ENCODE peak calls at places on chromosomes 16 and 17, in four cellular contexts. S is pancreas, F is endodermal cell, H is gastrocnemius medialis. C is an unnamed sample.

GRCh38 chr16:11181242-11181888 is 74.6 kb downstream of the SOCS1 start:
- DNase-seq in S (no peak), F (no peak), H (no peak), C (no peak)

GRCh38 chr16:48003226-48003907 is 152.4 kb downstream of the ABCC12 start:
- DNase-seq in S (no peak), F (peak; percentile 74), H (no peak), C (no peak)

GRCh38 chr17:17591408-17592265 is at the start of gene PEMT:
- DNase-seq in S (peak; percentile 97), F (peak; percentile 99), H (peak; percentile 97), C (peak; percentile 99)

GRCh38 chr17:61309857-61310256 is 89.8 kb upstream of the TBX2 start:
- DNase-seq in S (no peak), F (peak; percentile 22), H (no peak), C (peak; percentile 72)

GRCh38 chr16:842061-842476 is 41.5 kb upstream of the GNG13 start:
- DNase-seq in S (no peak), F (no peak), H (no peak), C (no peak)

GRCh38 chr17:80888276-80889160 is 103.1 kb upstream of the CHMP6 start:
- DNase-seq in S (no peak), F (peak; percentile 39), H (no peak), C (no peak)

GRCh38 chr17:73657473-73658116 is 13.3 kb upstream of the SDK2 start:
- DNase-seq in S (peak; percentile 53), F (peak; percentile 98), H (no peak), C (no peak)

GRCh38 chr16:54062361-54063346 is 223.9 kb downstream of the IRX3 start:
- DNase-seq in S (no peak), F (peak; percentile 86), H (no peak), C (no peak)

GRCh38 chr16:85157813-85158701 is 45.8 kb upstream of the CIBAR2 start:
- DNase-seq in S (no peak), F (peak; percentile 93), H (no peak), C (no peak)

GRCh38 chr17:34369196-34369500 is 6.1 kb upstream of the CCL1 start:
- DNase-seq in S (no peak), F (no peak), H (no peak), C (no peak)

GRCh38 chr17:28475151-28475900 is 1.9 kb downstream of the SLC13A2 start:
- DNase-seq in S (no peak), F (no peak), H (no peak), C (no peak)

GRCh38 chr16:69049146-69049545 is 56.3 kb upstream of the HAS3 start:
- DNase-seq in S (no peak), F (no peak), H (no peak), C (peak; percentile 56)

GRCh38 chr16:84277244-84277823 is 17.3 kb upstream of the WFDC1 start:
- DNase-seq in S (peak; percentile 35), F (peak; percentile 92), H (no peak), C (peak; percentile 56)

GRCh38 chr17:40139566-40140058 is 725 bp upstream of the CASC3 start:
- DNase-seq in S (peak; percentile 50), F (no peak), H (no peak), C (no peak)

GRCh38 chr16:10692470-10692869 is 2.3 kb downstream of the TEKT5 start:
- DNase-seq in S (no peak), F (no peak), H (no peak), C (no peak)

DNA sequence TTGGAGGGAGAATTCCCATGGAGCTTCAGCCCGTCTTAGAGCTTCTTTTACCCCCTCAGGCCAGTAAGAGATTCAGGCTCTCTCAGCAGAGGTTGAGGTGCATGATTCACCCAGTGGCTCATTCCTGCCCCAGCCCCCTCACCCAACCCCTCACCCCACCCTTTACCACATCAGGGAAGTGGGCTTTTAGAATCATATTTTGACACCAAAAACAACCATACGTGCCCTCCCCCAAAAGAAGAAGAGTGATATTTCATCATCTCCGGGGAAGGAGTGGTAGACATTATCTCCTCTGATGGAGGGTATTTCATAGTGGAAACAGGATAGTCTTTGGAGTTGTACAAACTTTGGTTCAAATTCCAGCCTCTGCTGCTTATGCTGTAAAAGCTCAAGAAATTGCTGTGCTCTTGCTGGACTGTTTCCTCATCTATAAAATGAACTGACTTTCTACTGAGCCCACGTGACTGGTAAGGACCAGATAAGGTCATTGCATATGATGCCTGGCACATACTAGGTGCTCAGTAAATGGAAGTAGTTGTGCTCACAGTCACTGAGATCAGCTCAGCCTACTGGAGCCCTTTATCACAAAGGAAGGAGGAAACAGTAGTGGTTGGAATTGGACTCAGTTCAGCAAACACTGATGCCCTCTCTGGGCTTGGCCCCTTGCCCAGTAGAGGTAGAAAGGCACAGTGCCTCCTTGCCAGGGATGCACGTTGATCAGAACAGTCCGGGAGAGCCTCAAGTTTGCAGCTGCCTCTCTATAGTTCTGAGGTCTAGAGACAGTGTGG is 18.3 kb upstream of the CCL5 start:
- DNase-seq in S (peak; percentile 66), F (no peak), H (no peak), C (no peak)
- H3K4me3 ChIP-seq in S (no peak overlapping the region), F (no peak overlapping the region), H (no peak overlapping the region), C (no peak overlapping the region)

DNA sequence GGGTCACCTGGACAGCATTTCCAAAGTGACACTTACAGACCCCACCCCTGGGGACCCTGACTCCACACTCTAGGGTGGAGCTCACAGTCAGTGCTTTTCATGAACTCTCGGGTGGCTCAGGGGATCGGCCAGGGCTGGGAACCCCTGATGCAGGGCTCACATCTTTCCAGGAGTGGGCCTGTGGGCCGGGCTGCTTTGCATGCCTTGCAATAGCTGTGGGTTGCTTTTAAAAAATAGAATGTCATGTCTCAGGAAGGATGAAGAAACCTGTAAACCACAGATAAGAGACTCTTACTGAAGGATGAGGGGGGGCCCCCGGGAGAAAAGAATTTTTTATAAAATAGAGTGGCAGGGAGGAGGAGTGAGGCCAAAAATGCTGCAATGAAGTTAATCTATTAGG is 40.2 kb downstream of the RBFOX3 start:
- DNase-seq in S (no peak), F (no peak), H (no peak), C (no peak)
- H3K4me3 ChIP-seq in S (no peak overlapping the region), F (no peak overlapping the region), H (no peak overlapping the region), C (no peak overlapping the region)

GRCh38 chr17:81923302-81924260 is 4.0 kb downstream of the MAFG start:
- DNase-seq in S (no peak), F (peak; percentile 94), H (peak; percentile 70), C (peak; percentile 87)
- H3K4me3 ChIP-seq in S (no peak overlapping the region), F (peak overlapping the region; percentile 55), H (peak overlapping the region; percentile 68), C (peak overlapping the region; percentile 73)

GRCh38 chr17:3960764-3961163 is 3.5 kb downstream of the ATP2A3 start:
- DNase-seq in S (no peak), F (no peak), H (no peak), C (no peak)
- H3K4me3 ChIP-seq in S (no peak overlapping the region), F (no peak overlapping the region), H (no peak overlapping the region), C (no peak overlapping the region)

DNA sequence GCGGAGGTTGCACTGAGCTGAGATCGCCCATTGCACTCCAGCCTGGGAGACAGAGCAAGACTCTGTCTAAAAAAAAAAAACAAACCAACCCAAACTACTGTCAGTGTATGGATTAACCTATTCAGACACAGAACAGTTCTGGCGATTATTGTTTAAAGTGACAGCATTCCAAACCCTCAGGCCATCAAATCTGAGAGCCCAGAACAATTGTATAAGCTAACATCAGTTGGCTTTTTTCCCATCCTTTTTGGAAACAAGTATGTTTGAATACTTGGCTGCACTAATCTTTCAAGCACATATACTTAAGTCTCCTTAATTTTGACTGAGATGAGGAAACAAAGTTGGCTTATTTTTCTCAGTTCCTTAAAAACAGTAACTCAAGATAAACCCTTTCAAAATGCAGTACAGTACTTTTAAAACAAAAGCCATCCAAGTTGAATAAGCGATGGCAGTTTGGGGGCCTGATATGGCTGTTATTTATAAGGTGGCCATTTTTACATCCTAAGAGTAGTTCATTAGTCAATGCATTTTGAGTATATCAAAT is 1.4 kb downstream of the ZSWIM7 start:
- DNase-seq in S (no peak), F (no peak), H (no peak), C (peak; percentile 46)
- H3K4me3 ChIP-seq in S (no peak overlapping the region), F (peak overlapping the region; percentile 91), H (no peak overlapping the region), C (no peak overlapping the region)

GRCh38 chr17:72518333-72518732 is 397.5 kb downstream of the SOX9 start:
- DNase-seq in S (no peak), F (no peak), H (no peak), C (no peak)

GRCh38 chr17:72523491-72523890 is 402.7 kb downstream of the SOX9 start:
- DNase-seq in S (no peak), F (no peak), H (no peak), C (peak; percentile 75)

GRCh38 chr17:72519598-72519936 is 398.7 kb downstream of the SOX9 start:
- DNase-seq in S (no peak), F (no peak), H (no peak), C (no peak)

GRCh38 chr17:72518810-72519597 is 398.2 kb downstream of the SOX9 start:
- DNase-seq in S (peak; percentile 84), F (no peak), H (no peak), C (no peak)

GRCh38 chr17:72520665-72521303 is 400.0 kb downstream of the SOX9 start:
- DNase-seq in S (no peak), F (no peak), H (no peak), C (no peak)
- H3K4me3 ChIP-seq in S (no peak overlapping the region), F (no peak overlapping the region), H (no peak overlapping the region), C (no peak overlapping the region)

GRCh38 chr16:77063617-77064016 is 127.4 kb upstream of the MON1B start:
- DNase-seq in S (no peak), F (no peak), H (no peak), C (no peak)
- H3K4me3 ChIP-seq in S (no peak overlapping the region), F (no peak overlapping the region), H (no peak overlapping the region), C (no peak overlapping the region)

GRCh38 chr17:51050291-51051033 is 70.2 kb downstream of the SPAG9 start:
- DNase-seq in S (no peak), F (no peak), H (no peak), C (no peak)

GRCh38 chr17:51046527-51047384 is 73.9 kb downstream of the SPAG9 start:
- DNase-seq in S (peak; percentile 42), F (peak; percentile 94), H (peak; percentile 8), C (peak; percentile 92)

GRCh38 chr17:51045616-51046526 is 74.8 kb downstream of the SPAG9 start:
- DNase-seq in S (no peak), F (no peak), H (no peak), C (no peak)

GRCh38 chr17:51044964-51045363 is 75.7 kb downstream of the SPAG9 start:
- DNase-seq in S (no peak), F (peak; percentile 62), H (no peak), C (no peak)
- H3K4me3 ChIP-seq in S (no peak overlapping the region), F (peak overlapping the region; percentile 78), H (no peak overlapping the region), C (peak overlapping the region; percentile 11)

GRCh38 chr16:65012357-65012756 is 109.5 kb downstream of the CDH11 start:
- DNase-seq in S (no peak), F (no peak), H (no peak), C (peak; percentile 44)

GRCh38 chr16:65004570-65004969 is 117.3 kb downstream of the CDH11 start:
- DNase-seq in S (no peak), F (no peak), H (no peak), C (no peak)

GRCh38 chr16:65005696-65006095 is 116.2 kb downstream of the CDH11 start:
- DNase-seq in S (no peak), F (no peak), H (no peak), C (no peak)

GRCh38 chr16:65015577-65015976 is 106.3 kb downstream of the CDH11 start:
- DNase-seq in S (no peak), F (no peak), H (no peak), C (no peak)

DNA sequence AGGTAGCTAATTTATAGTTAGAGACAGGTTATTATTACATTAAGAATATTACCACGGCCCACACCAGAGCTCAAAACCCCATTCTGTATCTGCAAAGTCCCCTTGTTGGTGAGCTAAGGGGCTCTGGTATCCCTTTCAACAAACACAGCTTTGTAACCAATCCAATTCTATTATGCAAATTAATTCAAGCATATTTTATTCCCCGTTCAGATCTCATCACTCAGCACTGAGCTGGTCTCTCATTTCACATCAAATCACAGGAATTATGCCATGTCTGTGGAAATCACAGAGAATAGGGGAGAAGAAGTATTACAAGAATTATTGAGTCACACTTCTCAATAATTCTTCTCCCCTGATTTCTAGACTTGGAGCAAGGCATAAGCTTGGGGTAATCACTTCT is 111.7 kb downstream of the CDH11 start:
- DNase-seq in S (no peak), F (no peak), H (no peak), C (no peak)
- H3K4me3 ChIP-seq in S (no peak overlapping the region), F (no peak overlapping the region), H (no peak overlapping the region), C (no peak overlapping the region)

C was measured in fibroblast of the aortic adventitia.